ENCODE peak calls at places on chromosomes 12 and 14, in seven cellular contexts. L is cardiac muscle cell, R is brain microvascular endothelial cell, Z is A673, X is left lung, Y is OCI-LY7, W is tibial artery. G is an unnamed sample. For H3K36me3, the result is how much of the 10 kb centered on the place peaks cover.

GRCh38 chr14:75554482-75554881 is 23.9 kb upstream of the FLVCR2 start:
- DNase-seq in L (peak), R (no peak), Z (no peak), X (peak), Y (no peak), W (no peak), G (peak)

GRCh38 chr12:4567073-4567881 is 5.3 kb downstream of the DYRK4 start:
- DNase-seq in L (no peak), R (no peak), Z (no peak), X (no peak), Y (peak), W (peak), G (no peak)

GRCh38 chr12:21566223-21566906 is 38.3 kb downstream of the GYS2 start:
- DNase-seq in L (no peak), R (no peak), Z (no peak), X (no peak), Y (no peak), W (no peak), G (peak)

GRCh38 chr14:77892890-77893484 is 93.1 kb downstream of the ADCK1 start:
- DNase-seq in L (no peak), R (no peak), Z (no peak), X (no peak), Y (no peak), W (no peak), G (no peak)

GRCh38 chr14:91830777-91831176 is 36.6 kb downstream of the TC2N start:
- DNase-seq in L (no peak), R (no peak), Z (no peak), X (peak), Y (no peak), W (no peak), G (peak)

GRCh38 chr14:59293934-59294661 is 105.6 kb downstream of the DAAM1 start:
- DNase-seq in L (peak), R (no peak), Z (no peak), X (no peak), Y (no peak), W (peak), G (no peak)

GRCh38 chr12:67354966-67355365 is 85.8 kb downstream of the CAND1 start:
- DNase-seq in L (peak), R (no peak), Z (no peak), X (no peak), Y (no peak), W (no peak), G (no peak)

GRCh38 chr12:129073157-129073915 is 220.1 kb downstream of the GLT1D1 start:
- DNase-seq in L (no peak), R (no peak), Z (no peak), X (no peak), Y (no peak), W (no peak), G (no peak)

GRCh38 chr12:5568325-5568981 is 136.5 kb downstream of the NTF3 start:
- DNase-seq in L (no peak), R (no peak), Z (no peak), X (no peak), Y (no peak), W (no peak), G (peak)

GRCh38 chr14:71166434-71166833 is 259.2 kb downstream of the PCNX1 start:
- DNase-seq in L (peak), R (peak), Z (peak), X (no peak), Y (peak), W (no peak), G (peak)

GRCh38 chr12:31322651-31323248 is 3.2 kb downstream of the SINHCAF start:
- DNase-seq in L (peak), R (peak), Z (no peak), X (no peak), Y (no peak), W (no peak), G (peak)

DNA sequence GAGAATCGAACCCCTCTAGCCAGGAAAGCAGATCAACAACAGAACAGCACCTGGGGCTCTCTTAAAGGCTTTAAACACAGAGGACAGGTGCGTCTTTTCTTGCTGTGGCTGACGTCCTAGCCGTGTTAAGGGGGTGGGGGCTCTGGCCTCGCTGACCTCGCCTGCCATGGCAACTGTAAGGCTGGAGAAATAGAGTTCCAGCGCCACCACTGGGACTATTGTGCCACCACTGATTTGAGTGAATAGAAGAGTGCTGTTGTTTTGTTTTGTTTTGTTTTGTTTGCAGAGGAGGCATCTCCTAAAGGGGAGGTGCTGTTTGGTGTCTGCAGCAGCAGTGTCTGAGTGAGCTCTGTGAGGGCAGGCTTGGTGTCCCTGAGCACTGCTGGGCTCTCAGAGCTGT is 34.2 kb upstream of the PRMT8 start:
- DNase-seq in L (no peak), R (no peak), Z (no peak), X (no peak), Y (no peak), W (no peak), G (no peak)
- TF ChIP-seq CTCF in L (no peak), R (no peak), Z (peak), X (no peak), Y (peak), W (no peak), G (no peak)

GRCh38 chr12:6861391-6861790 is 5.9 kb upstream of the TPI1 start:
- DNase-seq in L (no peak), R (no peak), Z (no peak), X (no peak), Y (no peak), W (no peak), G (no peak)

GRCh38 chr12:6866163-6866919 is 990 bp upstream of the TPI1 start:
- DNase-seq in L (no peak), R (no peak), Z (peak), X (no peak), Y (no peak), W (no peak), G (no peak)

GRCh38 chr12:6863033-6863432 is 4.3 kb upstream of the TPI1 start:
- DNase-seq in L (no peak), R (no peak), Z (no peak), X (no peak), Y (no peak), W (no peak), G (no peak)

GRCh38 chr12:6860942-6861341 is 6.4 kb upstream of the TPI1 start:
- DNase-seq in L (no peak), R (no peak), Z (no peak), X (no peak), Y (no peak), W (no peak), G (no peak)

DNA sequence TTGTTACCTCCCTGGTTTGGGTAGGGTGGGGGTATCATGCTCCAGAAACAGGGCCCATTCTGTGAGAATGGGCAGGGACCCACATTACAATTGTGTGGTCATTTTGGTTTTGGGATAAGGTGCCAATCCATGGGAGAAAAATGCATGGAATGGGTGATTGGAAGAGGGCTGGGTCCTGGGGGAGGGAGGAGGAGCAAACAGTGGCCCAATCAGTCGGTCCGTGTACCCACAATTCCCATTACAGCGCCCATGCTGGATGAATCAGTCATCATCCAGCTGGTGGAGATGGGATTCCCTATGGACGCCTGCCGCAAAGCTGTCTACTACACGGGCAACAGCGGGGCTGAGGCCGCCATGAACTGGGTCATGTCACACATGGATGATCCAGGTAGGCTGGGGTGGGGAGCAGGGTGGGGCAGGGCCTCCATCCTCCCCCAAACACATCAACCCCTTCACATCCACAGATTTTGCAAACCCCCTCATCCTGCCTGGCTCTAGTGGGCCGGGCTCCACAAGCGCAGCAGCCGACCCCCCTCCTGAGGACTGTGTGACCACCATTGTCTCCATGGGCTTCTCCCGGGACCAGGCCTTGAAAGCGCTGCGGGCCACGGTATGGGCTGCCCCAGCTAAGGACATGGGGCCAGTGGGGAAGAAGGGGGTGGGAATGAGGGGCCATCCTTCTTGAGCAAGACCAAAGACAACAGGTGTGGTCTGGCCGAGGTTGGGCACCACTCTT is 3.6 kb upstream of the TPI1 start:
- DNase-seq in L (no peak), R (no peak), Z (no peak), X (no peak), Y (no peak), W (no peak), G (no peak)
- H3K36me3 ChIP-seq in L (under half), R (half or more), Z (half or more), X (under half), Y (half or more), W (half or more), G (under half)

GRCh38 chr14:79280400-79280670 is 931.0 kb downstream of the DIO2 start:
- DNase-seq in L (no peak), R (no peak), Z (no peak), X (no peak), Y (no peak), W (no peak), G (no peak)
- H3K4me3 ChIP-seq in L (peak), R (peak), Z (no peak), X (peak), Y (no peak), W (peak), G (peak)

GRCh38 chr12:51244269-51244668 is 5.6 kb downstream of the DAZAP2 start:
- DNase-seq in L (peak), R (peak), Z (no peak), X (no peak), Y (no peak), W (no peak), G (no peak)

GRCh38 chr12:51247523-51248206 is 9.0 kb downstream of the DAZAP2 start:
- DNase-seq in L (no peak), R (no peak), Z (peak), X (no peak), Y (no peak), W (no peak), G (no peak)

GRCh38 chr12:51242896-51243295 is 4.3 kb downstream of the DAZAP2 start:
- DNase-seq in L (no peak), R (no peak), Z (no peak), X (no peak), Y (no peak), W (no peak), G (no peak)

GRCh38 chr12:51245476-51246253 is 7.0 kb downstream of the DAZAP2 start:
- DNase-seq in L (no peak), R (no peak), Z (no peak), X (no peak), Y (no peak), W (no peak), G (no peak)

GRCh38 chr12:51246254-51246853 is 7.7 kb downstream of the DAZAP2 start:
- DNase-seq in L (peak), R (peak), Z (peak), X (no peak), Y (peak), W (no peak), G (no peak)
- TF ChIP-seq CTCF in L (peak), R (peak), Z (peak), X (no peak), Y (peak), W (no peak), G (peak)